ENCODE peak calls at places on chromosome 18, in four cellular contexts. One of them, this sample, is unnamed.

GRCh38 chr18:61546598-61546997 is 213.4 kb downstream of the CDH20 start:
- DNase-seq in endodermal cell: no peak
- DNase-seq in right atrium auricular region: no peak
- DNase-seq in NB4: no peak
- DNase-seq in this sample: no peak

GRCh38 chr18:35941299-35941698 is 31.2 kb upstream of the RMP24 start:
- DNase-seq in endodermal cell: no peak
- DNase-seq in right atrium auricular region: no peak
- DNase-seq in NB4: no peak
- DNase-seq in this sample: no peak

GRCh38 chr18:75244336-75244735 is 33.7 kb downstream of the TSHZ1 start:
- DNase-seq in endodermal cell: peak; percentile 83
- DNase-seq in right atrium auricular region: no peak
- DNase-seq in NB4: peak; percentile 34
- DNase-seq in this sample: no peak

GRCh38 chr18:60024857-60025256 is 125.1 kb downstream of the PMAIP1 start:
- DNase-seq in endodermal cell: no peak
- DNase-seq in right atrium auricular region: no peak
- DNase-seq in NB4: no peak
- DNase-seq in this sample: no peak

GRCh38 chr18:45849529-45849928 is 24.1 kb downstream of the SIGLEC15 start:
- DNase-seq in endodermal cell: no peak
- DNase-seq in right atrium auricular region: no peak
- DNase-seq in NB4: no peak
- DNase-seq in this sample: no peak

GRCh38 chr18:10140928-10141327 is 227.1 kb downstream of the VAPA start:
- DNase-seq in endodermal cell: no peak
- DNase-seq in right atrium auricular region: no peak
- DNase-seq in NB4: peak; percentile 26
- DNase-seq in this sample: no peak

GRCh38 chr18:51135361-51135760 is 62.1 kb downstream of the MEX3C start:
- DNase-seq in endodermal cell: no peak
- DNase-seq in right atrium auricular region: no peak
- DNase-seq in NB4: no peak
- DNase-seq in this sample: no peak

GRCh38 chr18:34773961-34774754 is 64.1 kb downstream of the DTNA start:
- DNase-seq in endodermal cell: no peak
- DNase-seq in right atrium auricular region: no peak
- DNase-seq in NB4: no peak
- DNase-seq in this sample: no peak

GRCh38 chr18:78566720-78567119 is 412.9 kb upstream of the SALL3 start:
- DNase-seq in endodermal cell: no peak
- DNase-seq in right atrium auricular region: no peak
- DNase-seq in NB4: no peak
- DNase-seq in this sample: no peak

GRCh38 chr18:22335644-22336275 is 82.0 kb downstream of the CTAGE1 start:
- DNase-seq in endodermal cell: no peak
- DNase-seq in right atrium auricular region: no peak
- DNase-seq in NB4: no peak
- DNase-seq in this sample: no peak

GRCh38 chr18:10353791-10354190 is 100.6 kb upstream of the APCDD1 start:
- DNase-seq in endodermal cell: no peak
- DNase-seq in right atrium auricular region: no peak
- DNase-seq in NB4: no peak
- DNase-seq in this sample: peak; percentile 37

GRCh38 chr18:67216846-67217245 is 299.7 kb downstream of the DSEL start:
- DNase-seq in endodermal cell: no peak
- DNase-seq in right atrium auricular region: no peak
- DNase-seq in NB4: no peak
- DNase-seq in this sample: no peak

GRCh38 chr18:49277395-49278036 is 182.9 kb downstream of the DYM start:
- DNase-seq in endodermal cell: no peak
- DNase-seq in right atrium auricular region: no peak
- DNase-seq in NB4: no peak
- DNase-seq in this sample: no peak

GRCh38 chr18:24600076-24600654 is 139.7 kb downstream of the HRH4 start:
- DNase-seq in endodermal cell: no peak
- DNase-seq in right atrium auricular region: no peak
- DNase-seq in NB4: peak; percentile 60
- DNase-seq in this sample: no peak

GRCh38 chr18:52451252-52451651 is 111.3 kb downstream of the DCC start:
- DNase-seq in endodermal cell: no peak
- DNase-seq in right atrium auricular region: no peak
- DNase-seq in NB4: no peak
- DNase-seq in this sample: no peak

GRCh38 chr18:74288041-74288440 is 3.7 kb downstream of the CYB5A start:
- DNase-seq in endodermal cell: no peak
- DNase-seq in right atrium auricular region: no peak
- DNase-seq in NB4: no peak
- DNase-seq in this sample: peak; percentile 60

GRCh38 chr18:7236899-7237298 is 6.0 kb downstream of the LRRC30 start:
- DNase-seq in endodermal cell: no peak
- DNase-seq in right atrium auricular region: no peak
- DNase-seq in NB4: no peak
- DNase-seq in this sample: no peak
- TF ChIP-seq CTCF in endodermal cell: no peak
- TF ChIP-seq CTCF in right atrium auricular region: no peak
- TF ChIP-seq CTCF in NB4: no peak
- TF ChIP-seq CTCF in this sample: no peak

GRCh38 chr18:80157708-80158343 is 48.8 kb downstream of the ADNP2 start:
- DNase-seq in endodermal cell: peak; percentile 90
- DNase-seq in right atrium auricular region: peak; percentile 78
- DNase-seq in NB4: peak; percentile 72
- DNase-seq in this sample: no peak
- TF ChIP-seq CTCF in endodermal cell: peak; percentile 99
- TF ChIP-seq CTCF in right atrium auricular region: peak; percentile 94
- TF ChIP-seq CTCF in NB4: peak; percentile 90
- TF ChIP-seq CTCF in this sample: no peak

DNA sequence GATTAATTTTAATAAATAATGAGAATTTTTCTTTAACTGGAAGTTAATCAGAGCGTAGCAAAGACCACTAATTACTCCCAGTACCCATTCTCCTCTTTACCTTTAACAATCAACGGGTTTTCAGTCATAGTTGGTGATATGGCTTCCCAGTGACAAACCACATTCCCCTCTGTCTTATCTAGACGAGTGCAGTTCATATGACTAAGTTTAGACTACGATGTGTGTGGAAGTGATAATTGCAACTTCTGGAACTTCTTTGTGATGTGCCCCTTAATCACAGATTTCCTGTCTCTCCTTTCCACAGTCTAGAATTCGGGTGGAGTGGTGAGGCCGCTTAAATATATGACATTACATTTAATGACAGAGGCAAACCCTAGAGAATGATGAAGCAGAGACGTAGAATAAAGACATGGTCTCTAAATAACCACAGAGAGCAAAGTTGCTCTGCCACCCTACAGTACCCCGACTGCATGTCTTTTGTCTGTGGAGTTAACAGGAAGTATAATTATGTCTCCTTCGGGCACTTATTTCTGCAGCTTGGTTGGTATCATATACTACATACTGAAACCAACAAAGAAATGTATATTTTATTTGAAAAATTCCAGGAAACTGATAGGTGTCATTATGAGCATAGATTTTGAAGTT is 693.3 kb upstream of the CDH7 start:
- DNase-seq in endodermal cell: no peak
- DNase-seq in right atrium auricular region: no peak
- DNase-seq in NB4: no peak
- DNase-seq in this sample: no peak
- TF ChIP-seq CTCF in endodermal cell: no peak
- TF ChIP-seq CTCF in right atrium auricular region: no peak
- TF ChIP-seq CTCF in NB4: no peak
- TF ChIP-seq CTCF in this sample: no peak

GRCh38 chr18:55320399-55321255 is 267.4 kb downstream of the TCF4 start:
- DNase-seq in endodermal cell: no peak
- DNase-seq in right atrium auricular region: no peak
- DNase-seq in NB4: no peak
- DNase-seq in this sample: no peak

GRCh38 chr18:55324166-55324565 is 263.8 kb downstream of the TCF4 start:
- DNase-seq in endodermal cell: no peak
- DNase-seq in right atrium auricular region: no peak
- DNase-seq in NB4: no peak
- DNase-seq in this sample: no peak

GRCh38 chr18:55321268-55322175 is 266.5 kb downstream of the TCF4 start:
- DNase-seq in endodermal cell: peak; percentile 94
- DNase-seq in right atrium auricular region: peak; percentile 91
- DNase-seq in NB4: peak; percentile 31
- DNase-seq in this sample: peak; percentile 95

GRCh38 chr18:55323051-55323994 is 264.7 kb downstream of the TCF4 start:
- DNase-seq in endodermal cell: no peak
- DNase-seq in right atrium auricular region: no peak
- DNase-seq in NB4: no peak
- DNase-seq in this sample: no peak

DNA sequence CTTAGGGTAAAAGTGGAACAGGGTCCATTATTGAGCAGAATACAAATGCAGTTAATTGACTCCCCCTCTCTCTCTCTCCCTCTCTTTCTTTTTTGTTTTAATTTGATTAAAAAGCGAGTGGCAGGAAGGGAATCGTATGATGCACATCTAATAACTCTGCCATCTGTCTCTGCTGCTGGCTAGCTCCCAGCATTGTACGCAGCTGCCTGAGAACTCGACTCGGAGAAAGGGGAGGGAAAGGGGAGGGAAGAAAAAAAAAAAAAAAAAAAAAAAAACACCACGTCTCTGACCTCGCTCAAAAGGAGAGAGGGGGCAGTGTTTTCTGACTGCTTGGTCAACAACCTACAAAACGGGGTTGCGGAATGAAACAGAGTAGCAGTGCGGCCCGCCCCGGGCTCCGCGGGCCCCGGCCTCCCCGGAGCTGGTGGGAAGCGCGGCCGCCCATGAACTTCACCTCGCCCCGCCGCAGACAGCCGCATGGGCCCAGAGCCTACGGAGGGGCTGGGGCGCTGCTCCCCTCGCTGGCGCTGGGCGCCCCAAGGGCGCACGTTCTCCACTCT is 265.7 kb downstream of the TCF4 start:
- DNase-seq in endodermal cell: peak; percentile 87
- DNase-seq in right atrium auricular region: peak; percentile 86
- DNase-seq in NB4: peak; percentile 13
- DNase-seq in this sample: no peak
- TF ChIP-seq CTCF in endodermal cell: peak; percentile 24
- TF ChIP-seq CTCF in right atrium auricular region: no peak
- TF ChIP-seq CTCF in NB4: no peak
- TF ChIP-seq CTCF in this sample: no peak

GRCh38 chr18:76657428-76657827 is 162.4 kb upstream of the ZNF516 start:
- DNase-seq in endodermal cell: no peak
- DNase-seq in right atrium auricular region: no peak
- DNase-seq in NB4: peak; percentile 63
- DNase-seq in this sample: no peak

GRCh38 chr18:76660571-76661192 is 161.7 kb upstream of the ZNF236 start:
- DNase-seq in endodermal cell: no peak
- DNase-seq in right atrium auricular region: peak; percentile 43
- DNase-seq in NB4: no peak
- DNase-seq in this sample: no peak

GRCh38 chr18:76656925-76657324 is 161.9 kb upstream of the ZNF516 start:
- DNase-seq in endodermal cell: no peak
- DNase-seq in right atrium auricular region: no peak
- DNase-seq in NB4: no peak
- DNase-seq in this sample: no peak

GRCh38 chr18:76657911-76658475 is 163.0 kb upstream of the ZNF516 start:
- DNase-seq in endodermal cell: no peak
- DNase-seq in right atrium auricular region: no peak
- DNase-seq in NB4: peak; percentile 58
- DNase-seq in this sample: no peak

DNA sequence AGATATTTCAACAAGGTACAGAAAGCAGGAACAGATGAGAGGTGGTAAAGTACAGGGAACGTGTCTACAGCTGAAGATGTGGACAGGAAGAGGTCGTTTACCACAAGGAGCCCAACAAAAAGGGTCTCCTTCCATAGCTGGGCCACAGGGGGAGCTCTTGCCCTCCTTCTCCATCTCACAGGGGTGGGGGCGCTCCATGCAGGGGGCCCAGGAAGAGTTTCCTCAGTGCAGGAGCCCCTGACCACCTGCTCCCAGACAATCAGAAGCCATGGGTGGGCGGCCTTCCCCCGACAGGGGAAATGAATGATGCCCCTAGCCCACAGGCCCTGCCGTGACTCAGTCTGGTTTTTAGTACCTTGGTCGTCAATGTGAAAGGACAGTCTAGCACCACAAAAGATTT is 163.6 kb upstream of the ZNF516 start:
- DNase-seq in endodermal cell: peak; percentile 88
- DNase-seq in right atrium auricular region: no peak
- DNase-seq in NB4: peak; percentile 69
- DNase-seq in this sample: no peak
- TF ChIP-seq CTCF in endodermal cell: peak; percentile 89
- TF ChIP-seq CTCF in right atrium auricular region: no peak
- TF ChIP-seq CTCF in NB4: peak; percentile 64
- TF ChIP-seq CTCF in this sample: peak; percentile 3

DNA sequence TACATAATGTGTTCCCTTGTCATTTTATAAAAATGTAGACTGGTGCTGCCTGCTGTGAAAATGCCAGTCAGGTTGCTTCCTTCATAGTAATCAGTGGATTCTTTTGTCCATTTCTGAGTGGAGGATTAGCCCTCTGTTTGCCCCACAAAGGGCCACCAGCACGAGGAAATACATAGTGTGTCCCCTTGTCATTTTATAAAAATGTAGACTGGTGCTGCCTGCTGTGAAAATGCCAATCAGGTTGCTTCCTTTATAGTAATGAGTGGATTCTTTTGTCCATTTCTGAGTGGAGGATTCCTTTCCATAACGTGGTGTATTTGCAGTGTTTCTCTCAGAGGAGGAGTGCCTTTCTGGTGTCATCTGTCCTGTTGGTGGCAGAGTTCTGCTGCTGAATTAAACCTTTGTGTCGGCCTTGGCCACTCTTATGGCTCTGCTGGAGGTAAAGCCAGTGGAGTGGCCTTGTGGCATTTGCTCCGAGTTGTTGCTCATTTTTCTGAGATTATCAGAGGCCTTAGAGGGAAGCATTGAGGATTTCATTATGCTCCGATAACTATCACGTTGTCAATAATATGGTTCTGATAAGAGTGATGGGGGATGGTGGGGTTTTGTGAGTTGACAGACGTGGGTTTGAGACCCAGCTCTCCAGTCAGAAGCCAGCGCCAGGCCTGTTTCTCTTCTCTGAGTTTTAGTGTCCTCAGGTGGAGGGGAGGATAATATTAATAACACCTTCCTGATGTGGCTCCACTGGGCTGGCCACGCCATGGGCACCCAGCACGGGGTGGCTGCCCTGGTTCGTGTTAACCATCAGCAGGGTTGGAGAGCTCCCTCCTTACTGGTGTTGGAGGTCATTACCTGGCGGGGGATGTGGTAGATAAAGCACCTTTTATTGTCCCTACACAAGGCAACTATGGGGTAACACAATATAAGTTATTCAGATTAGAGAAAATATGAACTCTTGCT is 96.6 kb downstream of the NEDD4L start:
- DNase-seq in endodermal cell: no peak
- DNase-seq in right atrium auricular region: no peak
- DNase-seq in NB4: no peak
- DNase-seq in this sample: no peak
- TF ChIP-seq CTCF in endodermal cell: peak; percentile 39
- TF ChIP-seq CTCF in right atrium auricular region: no peak
- TF ChIP-seq CTCF in NB4: no peak
- TF ChIP-seq CTCF in this sample: no peak

This sample was measured in esophagus muscularis mucosa.